ENCODE peak calls at places on chromosomes 5 and 9, in seven cellular contexts. S is HEK293T; U is AG09309; Z is lung; E is Ammon's horn; R is CD4-positive, CD25-positive, alpha-beta regulatory T cell; L is GOT3. D is an unnamed sample.

GRCh38 chr9:109974143-109974917 is 194.3 kb downstream of the PALM2AKAP2 start:
- DNase-seq in E (peak), S (no peak), Z (no peak), L (no peak), R (peak), U (no peak), D (peak)

GRCh38 chr5:45402804-45403455 is 293.2 kb downstream of the HCN1 start:
- DNase-seq in U (no peak), Z (no peak), L (no peak), E (no peak), R (no peak), S (no peak), D (no peak)

GRCh38 chr9:7147136-7148090 is 389.6 kb downstream of the KDM4C start:
- DNase-seq in S (no peak), U (no peak), L (no peak), Z (no peak), R (no peak), E (peak), D (no peak)

GRCh38 chr9:111691686-111692329 is 30.4 kb downstream of the GNG10 start:
- DNase-seq in E (peak), U (peak), L (no peak), S (peak), Z (no peak), R (peak), D (no peak)

GRCh38 chr9:20722221-20722620 is 38.2 kb downstream of the FOCAD start:
- DNase-seq in S (no peak), L (no peak), E (peak), U (no peak), R (no peak), Z (no peak), D (no peak)

GRCh38 chr5:69368458-69369368 is 607 bp downstream of the AK6 start:
- DNase-seq in L (no peak), E (peak), R (peak), U (peak), S (peak), Z (no peak), D (peak)

GRCh38 chr9:4030751-4031150 is 269.1 kb downstream of the GLIS3 start:
- DNase-seq in E (no peak), U (no peak), Z (no peak), L (no peak), S (no peak), R (no peak), D (no peak)

GRCh38 chr9:131233556-131233955 is 42.8 kb downstream of the FAM78A start:
- DNase-seq in S (no peak), E (no peak), R (peak), U (no peak), Z (no peak), L (no peak), D (peak)

GRCh38 chr5:58751222-58751621 is 168.3 kb downstream of the RAB3C start:
- DNase-seq in U (no peak), Z (no peak), E (no peak), L (no peak), S (no peak), R (no peak), D (no peak)

GRCh38 chr9:131951905-131952304 is 127.8 kb downstream of the MED27 start:
- DNase-seq in S (no peak), R (no peak), U (no peak), E (peak), L (peak), Z (no peak), D (no peak)

GRCh38 chr5:134245101-134245604 is 19.3 kb upstream of the PPP2CA start:
- DNase-seq in S (no peak), E (peak), R (no peak), L (no peak), U (no peak), Z (no peak), D (no peak)

GRCh38 chr9:76415154-76415553 is 20.9 kb upstream of the RFK start:
- DNase-seq in S (no peak), E (no peak), U (no peak), R (no peak), Z (no peak), L (no peak), D (no peak)

GRCh38 chr5:112146323-112146848 is 272.7 kb downstream of the EPB41L4A start:
- DNase-seq in E (no peak), Z (no peak), L (no peak), S (no peak), U (peak), R (no peak), D (no peak)

GRCh38 chr9:134591573-134591981 is 50.0 kb upstream of the COL5A1 start:
- DNase-seq in R (no peak), L (no peak), S (no peak), E (no peak), U (peak), Z (no peak), D (no peak)

GRCh38 chr5:149675467-149676201 is 54.5 kb upstream of the PPARGC1B start:
- DNase-seq in Z (no peak), S (no peak), R (no peak), E (no peak), L (no peak), U (no peak), D (no peak)

D was measured in activated naive CD4-positive, alpha-beta T cell treated with Interleukin-2 at 50 U/mL for 16 hours.